ENCODE peak calls at places on chromosomes 11 and 22, in seven cellular contexts. I is AG08396, N is neural progenitor cell, K is bronchial epithelial cell, W is DMS53, X is GOT3, D is astrocyte of the spinal cord. M is an unnamed sample.

GRCh38 chr11:100525635-100526034 is 161.5 kb upstream of the ARHGAP42 start:
- DNase-seq in I (no peak), N (peak; percentile 35), K (peak; percentile 12), W (peak; percentile 65), X (no peak), D (no peak), M (peak; percentile 6)

GRCh38 chr11:94800394-94800793 is 32.2 kb downstream of the AMOTL1 start:
- DNase-seq in I (no peak), N (no peak), K (no peak), W (no peak), X (no peak), D (peak; percentile 48), M (no peak)

GRCh38 chr22:45819305-45819704 is 147.7 kb downstream of the ATXN10 start:
- DNase-seq in I (no peak), N (no peak), K (peak; percentile 31), W (no peak), X (no peak), D (no peak), M (no peak)

GRCh38 chr11:22169833-22170232 is 23.1 kb upstream of the ANO5 start:
- DNase-seq in I (no peak), N (no peak), K (peak; percentile 32), W (peak; percentile 60), X (no peak), D (no peak), M (peak; percentile 18)

GRCh38 chr22:35313311-35314121 is 13.8 kb downstream of the TOM1 start:
- DNase-seq in I (peak; percentile 77), N (no peak), K (peak; percentile 77), W (peak; percentile 80), X (no peak), D (peak; percentile 82), M (peak; percentile 60)

GRCh38 chr11:94793822-94794221 is 25.7 kb downstream of the AMOTL1 start:
- DNase-seq in I (no peak), N (no peak), K (peak; percentile 55), W (no peak), X (no peak), D (peak; percentile 67), M (no peak)

GRCh38 chr11:8831861-8832260 is 79.1 kb upstream of the AKIP1 start:
- DNase-seq in I (no peak), N (no peak), K (no peak), W (no peak), X (no peak), D (no peak), M (no peak)

GRCh38 chr11:15605094-15605493 is 490.4 kb downstream of the INSC start:
- DNase-seq in I (no peak), N (no peak), K (no peak), W (no peak), X (no peak), D (no peak), M (no peak)

GRCh38 chr11:129283141-129283540 is 91.0 kb upstream of the ARHGAP32 start:
- DNase-seq in I (no peak), N (no peak), K (peak; percentile 84), W (peak; percentile 74), X (no peak), D (no peak), M (peak; percentile 16)

M was measured in H4.